ENCODE peak calls at places on chromosomes 3 and 15, in eight cellular contexts. One of them, this sample, is unnamed.

GRCh38 chr15:75732809-75733451 is 20.3 kb upstream of the CSPG4 start:
- DNase-seq in lower lobe of right lung: peak; percentile 65
- DNase-seq in ascending aorta: no peak
- DNase-seq in spleen: peak; percentile 84
- DNase-seq in mammary epithelial cell: peak; percentile 44
- DNase-seq in pancreas: peak; percentile 81
- DNase-seq in AG04450: no peak
- DNase-seq in right cardiac atrium: peak; percentile 63
- DNase-seq in this sample: peak; percentile 86

GRCh38 chr3:56811545-56812202 is 9.9 kb upstream of the ARHGEF3 start:
- DNase-seq in lower lobe of right lung: no peak
- DNase-seq in spleen: no peak
- DNase-seq in right cardiac atrium: no peak
- DNase-seq in mammary epithelial cell: peak; percentile 17
- DNase-seq in ascending aorta: no peak
- DNase-seq in pancreas: no peak
- DNase-seq in AG04450: no peak
- DNase-seq in this sample: no peak

GRCh38 chr3:89216021-89216739 is 108.8 kb downstream of the EPHA3 start:
- DNase-seq in mammary epithelial cell: no peak
- DNase-seq in lower lobe of right lung: no peak
- DNase-seq in ascending aorta: no peak
- DNase-seq in spleen: no peak
- DNase-seq in pancreas: no peak
- DNase-seq in AG04450: no peak
- DNase-seq in right cardiac atrium: no peak
- DNase-seq in this sample: no peak

GRCh38 chr3:107760141-107760540 is 237.4 kb downstream of the BBX start:
- DNase-seq in mammary epithelial cell: no peak
- DNase-seq in lower lobe of right lung: no peak
- DNase-seq in ascending aorta: no peak
- DNase-seq in AG04450: no peak
- DNase-seq in spleen: no peak
- DNase-seq in right cardiac atrium: no peak
- DNase-seq in pancreas: no peak
- DNase-seq in this sample: no peak

GRCh38 chr3:102180291-102180931 is 254.4 kb upstream of the ZPLD1 start:
- DNase-seq in mammary epithelial cell: no peak
- DNase-seq in pancreas: no peak
- DNase-seq in ascending aorta: no peak
- DNase-seq in right cardiac atrium: no peak
- DNase-seq in AG04450: peak; percentile 82
- DNase-seq in spleen: no peak
- DNase-seq in lower lobe of right lung: no peak
- DNase-seq in this sample: no peak

GRCh38 chr3:65831733-65832425 is 206.8 kb downstream of the MAGI1 start:
- DNase-seq in ascending aorta: no peak
- DNase-seq in lower lobe of right lung: no peak
- DNase-seq in right cardiac atrium: no peak
- DNase-seq in mammary epithelial cell: peak; percentile 56
- DNase-seq in pancreas: no peak
- DNase-seq in AG04450: peak; percentile 33
- DNase-seq in spleen: no peak
- DNase-seq in this sample: no peak

GRCh38 chr15:99613887-99614642 is 48.3 kb downstream of the MEF2A start:
- DNase-seq in pancreas: no peak
- DNase-seq in lower lobe of right lung: peak; percentile 56
- DNase-seq in mammary epithelial cell: peak; percentile 20
- DNase-seq in AG04450: no peak
- DNase-seq in ascending aorta: no peak
- DNase-seq in right cardiac atrium: no peak
- DNase-seq in spleen: no peak
- DNase-seq in this sample: no peak

GRCh38 chr3:133782454-133782853 is 23.2 kb upstream of the SRPRB start:
- DNase-seq in right cardiac atrium: no peak
- DNase-seq in pancreas: no peak
- DNase-seq in AG04450: no peak
- DNase-seq in ascending aorta: no peak
- DNase-seq in lower lobe of right lung: no peak
- DNase-seq in mammary epithelial cell: no peak
- DNase-seq in spleen: no peak
- DNase-seq in this sample: no peak

GRCh38 chr3:64190517-64191515 is 34.5 kb downstream of the PRICKLE2 start:
- DNase-seq in ascending aorta: no peak
- DNase-seq in lower lobe of right lung: no peak
- DNase-seq in right cardiac atrium: no peak
- DNase-seq in mammary epithelial cell: peak; percentile 96
- DNase-seq in AG04450: peak; percentile 65
- DNase-seq in pancreas: no peak
- DNase-seq in spleen: no peak
- DNase-seq in this sample: peak; percentile 78

GRCh38 chr3:159664011-159664410 is 324.6 kb upstream of the IL12A start:
- DNase-seq in lower lobe of right lung: no peak
- DNase-seq in mammary epithelial cell: peak; percentile 35
- DNase-seq in right cardiac atrium: no peak
- DNase-seq in pancreas: no peak
- DNase-seq in ascending aorta: no peak
- DNase-seq in AG04450: no peak
- DNase-seq in spleen: no peak
- DNase-seq in this sample: no peak

GRCh38 chr3:17233398-17233800 is 348.6 kb downstream of the PLCL2 start:
- DNase-seq in spleen: no peak
- DNase-seq in pancreas: no peak
- DNase-seq in AG04450: peak; percentile 20
- DNase-seq in lower lobe of right lung: no peak
- DNase-seq in mammary epithelial cell: peak; percentile 83
- DNase-seq in right cardiac atrium: no peak
- DNase-seq in ascending aorta: no peak
- DNase-seq in this sample: peak; percentile 21

GRCh38 chr3:194964809-194965208 is 279.1 kb downstream of the FAM43A start:
- DNase-seq in lower lobe of right lung: no peak
- DNase-seq in right cardiac atrium: no peak
- DNase-seq in ascending aorta: no peak
- DNase-seq in pancreas: no peak
- DNase-seq in spleen: no peak
- DNase-seq in mammary epithelial cell: no peak
- DNase-seq in AG04450: no peak
- DNase-seq in this sample: no peak

GRCh38 chr15:38944551-38944950 is 379.9 kb upstream of the RASGRP1 start:
- DNase-seq in spleen: no peak
- DNase-seq in AG04450: no peak
- DNase-seq in right cardiac atrium: no peak
- DNase-seq in mammary epithelial cell: no peak
- DNase-seq in pancreas: no peak
- DNase-seq in ascending aorta: no peak
- DNase-seq in lower lobe of right lung: no peak
- DNase-seq in this sample: no peak

GRCh38 chr3:31170932-31171670 is 276.6 kb upstream of the GADL1 start:
- DNase-seq in lower lobe of right lung: no peak
- DNase-seq in mammary epithelial cell: peak; percentile 33
- DNase-seq in spleen: no peak
- DNase-seq in ascending aorta: no peak
- DNase-seq in pancreas: no peak
- DNase-seq in right cardiac atrium: no peak
- DNase-seq in AG04450: peak; percentile 66
- DNase-seq in this sample: no peak

GRCh38 chr3:179493260-179493659 is 42.0 kb upstream of the GNB4 start:
- DNase-seq in lower lobe of right lung: no peak
- DNase-seq in AG04450: no peak
- DNase-seq in right cardiac atrium: no peak
- DNase-seq in spleen: no peak
- DNase-seq in pancreas: no peak
- DNase-seq in mammary epithelial cell: no peak
- DNase-seq in ascending aorta: no peak
- DNase-seq in this sample: no peak
- H3K9me3 ChIP-seq in lower lobe of right lung: peaks cover 31% of the 10 kb centered on the region
- H3K9me3 ChIP-seq in AG04450: peaks cover 8% of the 10 kb centered on the region
- H3K9me3 ChIP-seq in right cardiac atrium: peaks cover 4% of the 10 kb centered on the region
- H3K9me3 ChIP-seq in spleen: peaks cover 77% of the 10 kb centered on the region
- H3K9me3 ChIP-seq in pancreas: no peaks in the 10 kb centered on the region
- H3K9me3 ChIP-seq in mammary epithelial cell: peaks cover 2% of the 10 kb centered on the region
- H3K9me3 ChIP-seq in ascending aorta: peaks cover 45% of the 10 kb centered on the region
- H3K9me3 ChIP-seq in this sample: peaks cover 11% of the 10 kb centered on the region

GRCh38 chr3:112357888-112358287 is 24.9 kb downstream of the CD200 start:
- DNase-seq in AG04450: no peak
- DNase-seq in mammary epithelial cell: no peak
- DNase-seq in ascending aorta: no peak
- DNase-seq in right cardiac atrium: no peak
- DNase-seq in pancreas: no peak
- DNase-seq in lower lobe of right lung: no peak
- DNase-seq in spleen: no peak
- DNase-seq in this sample: no peak

GRCh38 chr3:112360574-112360973 is 27.6 kb downstream of the CD200 start:
- DNase-seq in pancreas: no peak
- DNase-seq in ascending aorta: no peak
- DNase-seq in lower lobe of right lung: no peak
- DNase-seq in right cardiac atrium: peak; percentile 32
- DNase-seq in AG04450: no peak
- DNase-seq in mammary epithelial cell: no peak
- DNase-seq in spleen: no peak
- DNase-seq in this sample: no peak

GRCh38 chr3:112362221-112362620 is 29.3 kb downstream of the CD200 start:
- DNase-seq in ascending aorta: no peak
- DNase-seq in pancreas: no peak
- DNase-seq in lower lobe of right lung: no peak
- DNase-seq in AG04450: no peak
- DNase-seq in right cardiac atrium: no peak
- DNase-seq in spleen: no peak
- DNase-seq in mammary epithelial cell: no peak
- DNase-seq in this sample: no peak

GRCh38 chr3:112354642-112355333 is 21.8 kb downstream of the CD200 start:
- DNase-seq in mammary epithelial cell: no peak
- DNase-seq in lower lobe of right lung: no peak
- DNase-seq in pancreas: no peak
- DNase-seq in ascending aorta: no peak
- DNase-seq in right cardiac atrium: no peak
- DNase-seq in AG04450: no peak
- DNase-seq in spleen: no peak
- DNase-seq in this sample: no peak

GRCh38 chr3:112358311-112358780 is 25.4 kb downstream of the CD200 start:
- DNase-seq in lower lobe of right lung: no peak
- DNase-seq in right cardiac atrium: no peak
- DNase-seq in mammary epithelial cell: peak; percentile 58
- DNase-seq in AG04450: no peak
- DNase-seq in spleen: no peak
- DNase-seq in pancreas: no peak
- DNase-seq in ascending aorta: no peak
- DNase-seq in this sample: no peak
- H3K4me3 ChIP-seq in lower lobe of right lung: no peak overlapping the region
- H3K4me3 ChIP-seq in right cardiac atrium: peak overlapping the region; percentile 39
- H3K4me3 ChIP-seq in mammary epithelial cell: peak overlapping the region; percentile 19
- H3K4me3 ChIP-seq in AG04450: peak overlapping the region; percentile 5
- H3K4me3 ChIP-seq in spleen: no peak overlapping the region
- H3K4me3 ChIP-seq in pancreas: no peak overlapping the region
- H3K4me3 ChIP-seq in ascending aorta: peak overlapping the region; percentile 35
- H3K4me3 ChIP-seq in this sample: no peak overlapping the region

GRCh38 chr15:95327661-95328060 is 1002.8 kb upstream of the NR2F2 start:
- DNase-seq in spleen: no peak
- DNase-seq in lower lobe of right lung: no peak
- DNase-seq in right cardiac atrium: no peak
- DNase-seq in pancreas: no peak
- DNase-seq in mammary epithelial cell: no peak
- DNase-seq in AG04450: no peak
- DNase-seq in ascending aorta: no peak
- DNase-seq in this sample: no peak

GRCh38 chr15:95323798-95324197 is 1006.7 kb upstream of the NR2F2 start:
- DNase-seq in ascending aorta: no peak
- DNase-seq in lower lobe of right lung: no peak
- DNase-seq in right cardiac atrium: no peak
- DNase-seq in AG04450: no peak
- DNase-seq in mammary epithelial cell: no peak
- DNase-seq in spleen: no peak
- DNase-seq in pancreas: no peak
- DNase-seq in this sample: no peak

GRCh38 chr15:95325763-95326688 is 1004.5 kb upstream of the NR2F2 start:
- DNase-seq in pancreas: no peak
- DNase-seq in AG04450: no peak
- DNase-seq in mammary epithelial cell: no peak
- DNase-seq in lower lobe of right lung: no peak
- DNase-seq in spleen: no peak
- DNase-seq in right cardiac atrium: no peak
- DNase-seq in ascending aorta: no peak
- DNase-seq in this sample: no peak

GRCh38 chr15:95326689-95327525 is 1003.6 kb upstream of the NR2F2 start:
- DNase-seq in pancreas: peak; percentile 55
- DNase-seq in spleen: peak; percentile 77
- DNase-seq in mammary epithelial cell: no peak
- DNase-seq in ascending aorta: no peak
- DNase-seq in AG04450: no peak
- DNase-seq in lower lobe of right lung: no peak
- DNase-seq in right cardiac atrium: peak; percentile 42
- DNase-seq in this sample: peak; percentile 9

DNA sequence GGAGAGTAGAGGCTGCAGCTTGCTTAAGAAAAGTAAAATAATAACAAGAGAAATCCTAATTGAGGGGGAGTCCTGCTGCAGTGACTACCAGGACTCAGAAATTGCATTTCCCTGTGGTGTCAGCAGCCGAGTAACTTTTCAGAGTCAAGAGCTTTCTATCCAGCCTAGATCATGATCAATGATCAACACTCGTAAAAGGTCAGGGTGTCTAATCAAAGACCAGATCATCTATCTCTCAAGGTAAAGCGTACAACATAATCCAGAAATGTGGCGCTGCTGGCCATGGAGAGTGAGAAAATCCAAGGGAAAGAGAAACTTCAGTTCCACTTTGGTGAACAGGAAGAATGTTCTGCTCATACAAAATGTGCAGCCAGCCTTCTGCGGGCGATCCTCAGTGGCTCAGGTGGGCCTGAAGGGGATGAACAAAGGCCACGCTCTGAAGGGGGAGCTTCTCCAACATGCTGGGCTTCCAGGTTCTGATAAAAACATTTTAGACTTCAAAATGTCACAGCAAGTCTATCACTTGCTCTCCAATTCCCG is 1005.8 kb upstream of the NR2F2 start:
- DNase-seq in ascending aorta: no peak
- DNase-seq in AG04450: no peak
- DNase-seq in pancreas: no peak
- DNase-seq in mammary epithelial cell: no peak
- DNase-seq in spleen: no peak
- DNase-seq in right cardiac atrium: no peak
- DNase-seq in lower lobe of right lung: no peak
- DNase-seq in this sample: no peak
- H3K27ac ChIP-seq in ascending aorta: no peak overlapping the region
- H3K27ac ChIP-seq in AG04450: no peak overlapping the region
- H3K27ac ChIP-seq in pancreas: no peak overlapping the region
- H3K27ac ChIP-seq in mammary epithelial cell: no peak overlapping the region
- H3K27ac ChIP-seq in spleen: peak overlapping the region; percentile 93
- H3K27ac ChIP-seq in right cardiac atrium: peak overlapping the region; percentile 42
- H3K27ac ChIP-seq in lower lobe of right lung: no peak overlapping the region
- H3K27ac ChIP-seq in this sample: no peak overlapping the region

DNA sequence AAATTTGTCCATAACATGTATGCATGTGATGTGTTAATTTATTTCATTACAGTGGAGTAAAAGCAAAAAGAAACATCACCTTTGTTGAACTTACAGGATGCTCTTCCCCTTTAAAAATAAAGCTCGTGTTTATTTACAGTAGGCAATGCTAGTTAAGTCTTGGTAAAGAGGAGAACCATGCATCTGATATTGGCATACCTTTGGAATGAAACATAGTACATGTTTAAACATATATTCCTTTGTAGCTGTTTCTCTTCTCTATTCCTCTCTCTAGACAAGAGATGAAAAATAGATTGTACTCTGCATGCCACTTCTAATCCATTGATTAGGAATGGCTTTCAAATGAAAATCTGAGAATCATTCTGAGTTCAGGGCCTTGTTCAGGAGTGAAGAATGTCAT is 374.9 kb upstream of the CNTN4 start:
- DNase-seq in right cardiac atrium: no peak
- DNase-seq in AG04450: no peak
- DNase-seq in ascending aorta: no peak
- DNase-seq in lower lobe of right lung: no peak
- DNase-seq in mammary epithelial cell: peak; percentile 63
- DNase-seq in pancreas: no peak
- DNase-seq in spleen: no peak
- DNase-seq in this sample: no peak
- H3K9me3 ChIP-seq in right cardiac atrium: no peaks in the 10 kb centered on the region
- H3K9me3 ChIP-seq in AG04450: peaks cover 5% of the 10 kb centered on the region
- H3K9me3 ChIP-seq in ascending aorta: no peaks in the 10 kb centered on the region
- H3K9me3 ChIP-seq in lower lobe of right lung: no peaks in the 10 kb centered on the region
- H3K9me3 ChIP-seq in mammary epithelial cell: peaks cover 14% of the 10 kb centered on the region
- H3K9me3 ChIP-seq in pancreas: no peaks in the 10 kb centered on the region
- H3K9me3 ChIP-seq in spleen: no peaks in the 10 kb centered on the region
- H3K9me3 ChIP-seq in this sample: no peaks in the 10 kb centered on the region

This sample was measured in WERI-Rb-1.